ENCODE peak calls at places on chromosomes 4 and X, in seven cellular contexts. V, U, G, Q, H, X and L are unnamed samples.
A peak's percentile ranks its signal among the peaks of the same experiment; 100 is the strongest.

GRCh38 chrX:150363561-150364346 is 637 bp downstream of the MAMLD1 start:
- DNase-seq in X (peak; percentile 45), V (no peak), Q (no peak), U (no peak), H (peak; percentile 23), G (peak; percentile 14), L (peak; percentile 36)

GRCh38 chrX:22800806-22801205 is 199.0 kb upstream of the DDX53 start:
- DNase-seq in U (peak; percentile 49), G (no peak), H (no peak), X (peak; percentile 14), V (no peak), Q (no peak), L (no peak)

GRCh38 chrX:68443155-68443868 is 10.0 kb upstream of the OPHN1 start:
- DNase-seq in G (no peak), V (no peak), U (peak; percentile 35), Q (no peak), H (no peak), X (peak; percentile 45), L (no peak)

GRCh38 chrX:120794525-120794975 is 81.1 kb downstream of the CT47B1 start:
- DNase-seq in G (no peak), X (peak; percentile 63), H (no peak), U (peak; percentile 29), V (no peak), Q (no peak), L (no peak)

GRCh38 chr4:108372678-108373077 is 203.9 kb upstream of the LEF1 start:
- DNase-seq in Q (no peak), V (no peak), X (no peak), U (no peak), H (no peak), G (no peak), L (no peak)

GRCh38 chr4:101527186-101527585 is 179.9 kb upstream of the PPP3CA start:
- DNase-seq in H (no peak), G (no peak), U (no peak), X (no peak), V (no peak), Q (peak; percentile 37), L (no peak)

GRCh38 chr4:20137176-20137575 is 114.5 kb upstream of the SLIT2 start:
- DNase-seq in Q (no peak), U (peak; percentile 87), V (no peak), X (peak; percentile 36), H (no peak), G (no peak), L (no peak)

GRCh38 chr4:75696036-75696435 is 22.8 kb upstream of the G3BP2 start:
- DNase-seq in H (no peak), U (no peak), G (peak; percentile 60), V (no peak), Q (no peak), X (no peak), L (no peak)

GRCh38 chrX:28312965-28313364 is 274.3 kb upstream of the IL1RAPL1 start:
- DNase-seq in U (no peak), V (no peak), Q (no peak), G (no peak), H (no peak), X (no peak), L (no peak)

GRCh38 chr4:10204401-10205058 is 87.9 kb upstream of the WDR1 start:
- DNase-seq in H (no peak), Q (no peak), V (no peak), X (peak; percentile 33), U (peak; percentile 95), G (no peak), L (no peak)

GRCh38 chr4:125551451-125551850 is 236.7 kb downstream of the FAT4 start:
- DNase-seq in H (no peak), X (no peak), Q (no peak), V (no peak), G (no peak), U (no peak), L (no peak)

GRCh38 chr4:111027526-111027925 is 404.6 kb upstream of the PITX2 start:
- DNase-seq in Q (no peak), U (peak; percentile 87), V (no peak), G (no peak), H (no peak), X (peak; percentile 0), L (no peak)

GRCh38 chr4:123599061-123599919 is 202.7 kb downstream of the SPRY1 start:
- DNase-seq in V (no peak), H (no peak), U (no peak), Q (no peak), X (peak; percentile 94), G (no peak), L (no peak)

GRCh38 chr4:101169044-101170014 is 178.0 kb downstream of the PPP3CA start:
- DNase-seq in V (no peak), H (peak; percentile 70), Q (peak; percentile 30), G (peak; percentile 72), X (peak; percentile 81), U (peak; percentile 63), L (peak; percentile 65)

GRCh38 chr4:14078311-14078710 is 450.8 kb upstream of the BOD1L1 start:
- DNase-seq in X (no peak), V (no peak), Q (no peak), G (no peak), U (no peak), H (no peak), L (no peak)

GRCh38 chr4:21469438-21470032 is 479.0 kb downstream of the KCNIP4 start:
- DNase-seq in X (peak; percentile 37), G (no peak), U (peak; percentile 10), Q (no peak), H (no peak), V (no peak), L (no peak)

GRCh38 chrX:39822133-39822748 is 275.5 kb downstream of the BCOR start:
- DNase-seq in Q (no peak), X (no peak), H (no peak), G (no peak), V (no peak), U (no peak), L (no peak)

GRCh38 chrX:2521092-2521926 is 20.5 kb upstream of the DHRSX start:
- DNase-seq in G (peak; percentile 25), H (no peak), U (no peak), V (no peak), Q (no peak), X (no peak), L (no peak)

GRCh38 chrX:103628386-103629290 is at the start of gene TCEAL1:
- DNase-seq in Q (peak; percentile 6), G (peak; percentile 74), X (peak; percentile 36), H (peak; percentile 33), U (no peak), V (peak; percentile 73), L (peak; percentile 28)

GRCh38 chr4:99458911-99459447 is 23.8 kb upstream of the ADH7 start:
- DNase-seq in Q (no peak), V (no peak), H (no peak), G (no peak), X (peak; percentile 12), U (no peak), L (no peak)

GRCh38 chr4:39044947-39045734 is 12.9 kb upstream of the TMEM156 start:
- DNase-seq in Q (peak; percentile 21), U (no peak), X (peak; percentile 33), H (peak; percentile 46), G (no peak), V (no peak), L (peak; percentile 55)

GRCh38 chrX:123626962-123627361 is 105.9 kb downstream of the THOC2 start:
- DNase-seq in U (peak; percentile 63), Q (no peak), V (no peak), X (peak; percentile 14), G (no peak), H (no peak), L (no peak)

GRCh38 chrX:1531106-1531890 is 5.7 kb downstream of the P2RY8 start:
- DNase-seq in H (no peak), G (no peak), U (no peak), Q (no peak), X (no peak), V (peak; percentile 27), L (no peak)

GRCh38 chr4:140069068-140069467 is 84.9 kb downstream of the MAML3 start:
- DNase-seq in Q (no peak), X (peak; percentile 79), U (peak; percentile 45), H (no peak), V (no peak), G (no peak), L (no peak)

GRCh38 chr4:138804705-138805104 is 210.9 kb upstream of the NOCT start:
- DNase-seq in G (no peak), X (no peak), V (no peak), U (no peak), H (no peak), Q (no peak), L (no peak)

GRCh38 chr4:94941706-94942105 is 184.0 kb downstream of the BMPR1B start:
- DNase-seq in H (no peak), V (no peak), G (no peak), X (no peak), U (no peak), Q (no peak), L (no peak)

GRCh38 chr4:154911097-154911496 is 130.0 kb downstream of the RBM46 start:
- DNase-seq in X (peak; percentile 11), G (no peak), V (no peak), Q (no peak), U (no peak), H (no peak), L (peak; percentile 7)
- TF ChIP-seq CTCF in X (peak; percentile 16), G (no peak), V (no peak), Q (no peak), U (peak; percentile 15), H (no peak), L (no peak)

GRCh38 chr4:154977228-154977627 is 196.2 kb downstream of the RBM46 start:
- DNase-seq in G (no peak), H (no peak), V (no peak), U (no peak), X (no peak), Q (no peak), L (no peak)
- TF ChIP-seq CTCF in G (no peak), H (no peak), V (no peak), U (no peak), X (no peak), Q (no peak), L (no peak)

GRCh38 chr4:40719008-40719623 is 30.6 kb upstream of the NSUN7 start:
- DNase-seq in H (no peak), U (peak; percentile 52), G (no peak), Q (no peak), V (no peak), X (peak; percentile 78), L (no peak)
- TF ChIP-seq CTCF in H (no peak), U (peak; percentile 78), G (peak; percentile 72), Q (no peak), V (peak; percentile 32), X (peak; percentile 74), L (no peak)

GRCh38 chr4:7765676-7766075 is 174.0 kb downstream of the AFAP1 start:
- DNase-seq in Q (no peak), H (no peak), V (no peak), X (no peak), G (no peak), U (no peak), L (no peak)

GRCh38 chr4:7764466-7764865 is 175.2 kb downstream of the AFAP1 start:
- DNase-seq in Q (no peak), X (no peak), G (no peak), H (no peak), U (no peak), V (no peak), L (no peak)

GRCh38 chr4:7762376-7763040 is 177.2 kb downstream of the AFAP1 start:
- DNase-seq in G (no peak), V (no peak), H (no peak), Q (no peak), U (no peak), X (no peak), L (no peak)

GRCh38 chr4:7763106-7763505 is 176.6 kb downstream of the AFAP1 start:
- DNase-seq in H (no peak), U (no peak), Q (no peak), V (no peak), X (no peak), G (no peak), L (no peak)

GRCh38 chr4:7763788-7764187 is 175.9 kb downstream of the AFAP1 start:
- DNase-seq in U (peak; percentile 67), X (peak; percentile 48), H (no peak), G (no peak), Q (no peak), V (no peak), L (no peak)
- TF ChIP-seq CTCF in U (no peak), X (no peak), H (no peak), G (no peak), Q (no peak), V (no peak), L (no peak)